ENCODE peak calls at places on chromosomes 1 and 21, in seven cellular contexts. E is SJSA1, W is gastrocnemius medialis, K is lower lobe of right lung, L is mammary epithelial cell, O is A673, Z is thoracic aorta. M is an unnamed sample. For H3K4me1, the result is how much of the 10 kb centered on the place peaks cover.

GRCh38 chr1:94729287-94729686 is 90.9 kb upstream of the SLC44A3 start:
- DNase-seq in E (no peak), Z (no peak), L (no peak), K (no peak), O (no peak), W (no peak), M (no peak)

GRCh38 chr1:214111796-214112195 is 124.0 kb downstream of the PROX1 start:
- DNase-seq in K (no peak), W (no peak), Z (no peak), O (no peak), E (no peak), L (no peak), M (no peak)

GRCh38 chr1:208098758-208099157 is 145.4 kb downstream of the PLXNA2 start:
- DNase-seq in W (no peak), O (no peak), Z (no peak), L (no peak), K (no peak), E (no peak), M (no peak)

GRCh38 chr1:2204384-2205190 is 10.0 kb upstream of the FAAP20 start:
- DNase-seq in Z (no peak), K (peak), W (peak), L (no peak), O (no peak), E (no peak), M (peak)

GRCh38 chr1:26478988-26479387 is 6.7 kb downstream of the HMGN2 start:
- DNase-seq in W (no peak), K (no peak), E (no peak), Z (no peak), L (no peak), O (no peak), M (no peak)

GRCh38 chr1:13600762-13601483 is 17.3 kb downstream of the PDPN start:
- DNase-seq in L (no peak), W (no peak), O (no peak), Z (no peak), E (no peak), K (no peak), M (no peak)

GRCh38 chr1:231836227-231836893 is 209.8 kb downstream of the DISC1 start:
- DNase-seq in E (no peak), Z (no peak), L (no peak), K (no peak), W (no peak), O (no peak), M (no peak)

GRCh38 chr1:30033276-30034104 is 689.9 kb downstream of the MATN1 start:
- DNase-seq in L (no peak), K (no peak), W (no peak), E (peak), Z (no peak), O (no peak), M (peak)

GRCh38 chr1:43313771-43314170 is 13.0 kb downstream of the TIE1 start:
- DNase-seq in Z (no peak), E (no peak), O (no peak), W (no peak), K (no peak), L (no peak), M (no peak)

GRCh38 chr21:15054606-15055239 is 10.1 kb downstream of the NRIP1 start:
- DNase-seq in Z (no peak), W (no peak), L (no peak), O (no peak), K (no peak), E (no peak), M (no peak)

GRCh38 chr1:108691128-108691885 is 803 bp upstream of the PRPF38B start:
- DNase-seq in O (no peak), L (no peak), E (no peak), W (no peak), K (no peak), Z (no peak), M (no peak)

GRCh38 chr1:19374402-19374801 is 62.3 kb downstream of the SLC66A1 start:
- DNase-seq in W (no peak), O (no peak), K (no peak), E (no peak), Z (no peak), L (no peak), M (no peak)

GRCh38 chr1:114902343-114902742 is 47.7 kb downstream of the SYCP1 start:
- DNase-seq in O (no peak), E (no peak), L (no peak), K (no peak), Z (no peak), W (no peak), M (no peak)

GRCh38 chr1:220881918-220882891 is 3.0 kb downstream of the HLX start:
- DNase-seq in Z (no peak), O (no peak), W (no peak), K (no peak), L (no peak), E (no peak), M (no peak)

GRCh38 chr1:21932127-21932526 is 5.0 kb downstream of the HSPG2 start:
- DNase-seq in K (no peak), O (no peak), E (no peak), L (peak), Z (peak), W (peak), M (peak)

DNA sequence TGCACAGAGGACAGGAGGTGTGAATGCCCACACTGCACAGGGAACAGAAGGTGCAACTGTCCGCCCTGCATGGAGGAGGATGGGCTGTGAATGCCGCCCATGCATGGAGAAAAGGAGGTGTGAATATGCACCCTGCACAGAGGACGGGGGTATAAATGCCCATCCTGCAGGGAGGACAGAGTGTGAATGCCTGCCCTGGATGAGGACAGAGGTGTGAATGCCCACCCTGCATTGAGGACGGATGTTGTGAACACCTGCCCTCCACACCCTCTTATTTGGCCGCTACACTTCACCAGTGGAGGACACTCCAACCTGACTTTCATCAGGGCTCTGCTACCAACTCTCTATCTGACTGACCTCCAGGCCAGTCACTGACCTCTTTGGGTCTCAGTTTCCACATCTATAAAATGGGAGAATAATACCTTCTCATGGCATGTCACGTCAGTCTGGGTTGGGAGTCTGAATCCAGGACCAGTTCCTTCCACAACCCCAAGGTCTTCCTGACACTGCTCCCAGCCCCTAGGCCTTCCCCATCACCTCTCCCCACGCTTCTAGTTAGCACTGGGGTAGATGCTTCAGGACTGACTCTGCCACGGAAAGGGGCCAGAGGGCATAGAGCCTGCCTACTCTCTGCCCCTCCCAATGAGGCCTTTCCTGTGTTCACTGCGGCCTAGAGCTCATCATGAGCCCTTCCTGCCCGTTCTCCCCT is 28.4 kb downstream of the ZBTB17 start:
- DNase-seq in E (no peak), W (no peak), L (no peak), O (no peak), Z (no peak), K (no peak), M (no peak)
- H3K27ac ChIP-seq in E (no peak), W (peak), L (no peak), O (no peak), Z (peak), K (peak), M (peak)

GRCh38 chr1:10508511-10508951 is 33.8 kb downstream of the PEX14 start:
- DNase-seq in Z (no peak), W (no peak), K (no peak), E (peak), O (no peak), L (no peak), M (no peak)

GRCh38 chr1:10509823-10510509 is 35.2 kb downstream of the PEX14 start:
- DNase-seq in L (no peak), K (no peak), Z (no peak), E (no peak), W (no peak), O (peak), M (no peak)

GRCh38 chr1:10511494-10511885 is 36.7 kb downstream of the PEX14 start:
- DNase-seq in W (no peak), Z (no peak), E (no peak), K (no peak), L (no peak), O (no peak), M (no peak)

GRCh38 chr1:10513199-10513598 is 38.4 kb downstream of the PEX14 start:
- DNase-seq in L (no peak), O (no peak), Z (no peak), K (no peak), W (no peak), E (no peak), M (no peak)

GRCh38 chr1:10510520-10511493 is 36.1 kb downstream of the PEX14 start:
- DNase-seq in L (peak), K (no peak), W (peak), E (peak), Z (no peak), O (peak), M (no peak)
- H3K4me1 ChIP-seq in L (under half), K (half or more), W (under half), E (under half), Z (under half), O (half or more), M (under half)

GRCh38 chr1:51699376-51699775 is 82.5 kb downstream of the OSBPL9 start:
- DNase-seq in O (no peak), K (no peak), W (no peak), E (no peak), L (no peak), Z (no peak), M (no peak)
- H3K4me3 ChIP-seq in O (no peak), K (no peak), W (no peak), E (no peak), L (no peak), Z (no peak), M (no peak)

GRCh38 chr1:119811985-119812557 is 811 bp upstream of the REG4 start:
- DNase-seq in W (no peak), O (no peak), Z (no peak), L (no peak), K (no peak), E (no peak), M (no peak)
- H3K27ac ChIP-seq in W (no peak), O (no peak), Z (no peak), L (no peak), K (no peak), E (no peak), M (no peak)

GRCh38 chr1:64928325-64928724 is 38.0 kb downstream of the JAK1 start:
- DNase-seq in L (no peak), Z (no peak), E (no peak), W (no peak), K (no peak), O (no peak), M (no peak)

GRCh38 chr1:64925594-64925993 is 40.8 kb downstream of the JAK1 start:
- DNase-seq in O (no peak), L (no peak), E (no peak), Z (no peak), K (no peak), W (no peak), M (no peak)

GRCh38 chr1:64933296-64934070 is 32.9 kb downstream of the JAK1 start:
- DNase-seq in W (peak), Z (peak), E (peak), K (no peak), L (peak), O (peak), M (peak)

GRCh38 chr1:64932962-64933295 is 33.4 kb downstream of the JAK1 start:
- DNase-seq in O (no peak), L (no peak), Z (no peak), E (no peak), W (no peak), K (no peak), M (no peak)

GRCh38 chr1:64929221-64929620 is 37.1 kb downstream of the JAK1 start:
- DNase-seq in E (no peak), O (no peak), Z (no peak), K (no peak), L (no peak), W (no peak), M (no peak)
- H3K4me1 ChIP-seq in E (under half), O (half or more), Z (under half), K (half or more), L (under half), W (half or more), M (under half)

DNA sequence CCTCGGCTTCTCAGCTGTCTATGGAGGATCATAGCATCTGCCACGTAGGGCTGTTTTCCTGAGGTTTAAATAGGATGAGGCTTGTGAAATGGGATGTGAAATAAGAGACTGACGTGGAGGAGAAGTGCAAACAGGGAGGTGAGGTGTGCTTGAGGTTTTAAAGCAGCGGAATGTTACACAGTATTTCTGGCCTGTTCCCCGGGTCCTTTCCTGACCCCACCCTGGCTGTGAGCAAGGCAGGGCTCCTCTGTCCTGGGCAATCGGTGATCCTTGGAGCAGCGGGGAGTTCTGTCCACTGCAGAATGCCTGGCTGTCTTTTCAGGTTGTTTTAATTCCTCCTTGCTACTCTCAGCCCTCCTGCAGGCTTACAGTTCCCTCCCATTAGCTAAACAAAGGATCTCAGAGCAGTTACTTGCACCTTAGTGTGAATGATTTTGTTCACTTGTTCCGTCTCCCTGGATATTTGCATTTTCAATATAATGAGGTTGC is 38.5 kb downstream of the LHX4 start:
- DNase-seq in K (no peak), L (no peak), E (peak), Z (no peak), W (no peak), O (no peak), M (peak)
- H3K4me3 ChIP-seq in K (no peak), L (no peak), E (no peak), Z (no peak), W (no peak), O (no peak), M (no peak)

GRCh38 chr1:116886532-116886931 is 23.2 kb upstream of the PTGFRN start:
- DNase-seq in L (peak), Z (no peak), O (peak), E (no peak), W (no peak), K (no peak), M (no peak)
- H3K27ac ChIP-seq in L (peak), Z (no peak), O (no peak), E (no peak), W (no peak), K (no peak), M (no peak)

GRCh38 chr1:93672477-93673158 is 9.0 kb downstream of the BCAR3 start:
- DNase-seq in K (peak), Z (no peak), O (no peak), E (no peak), L (no peak), W (no peak), M (no peak)
- H3K4me1 ChIP-seq in K (half or more), Z (half or more), O (under half), E (half or more), L (half or more), W (under half), M (half or more)